ENCODE peak calls at places on chromosomes 13 and 19, in eight cellular contexts. H is gastroesophageal sphincter; B is right lobe of liver; N is stimulated activated effector memory CD8-positive, alpha-beta T cell treated with anti-CD3 and anti-CD28 coated beads, Interleukin-12 subunit alpha, Interleukin-12 subunit beta, amount 100 ng/mL, for 72 hours; M is body of pancreas; V is activated naive CD8-positive, alpha-beta T cell treated with anti-CD3 and anti-CD28 coated beads, Interleukin-2, amount 10 ng/mL, durations not matched to agents 7 days and 5 days; T is CD4-positive, CD25-positive, alpha-beta regulatory T cell; Y is Right ventricle myocardium superior. Z is an unnamed sample.

GRCh38 chr13:33931397-33931987 is 113.5 kb downstream of the RFC3 start:
- ATAC-seq in H (no peak), B (peak), N (no peak), M (peak), V (no peak), T (no peak), Y (peak), Z (no peak)

GRCh38 chr13:40672310-40673060 is 6.0 kb upstream of the FOXO1 start:
- ATAC-seq in H (no peak), B (peak), N (peak), M (peak), V (no peak), T (peak), Y (no peak), Z (peak)

GRCh38 chr13:44752184-44752583 is 176.1 kb upstream of the TSC22D1 start:
- ATAC-seq in H (no peak), B (peak), N (no peak), M (no peak), V (no peak), T (no peak), Y (no peak), Z (no peak)

GRCh38 chr19:7850975-7851622 is 21.1 kb downstream of the EVI5L start:
- ATAC-seq in H (no peak), B (no peak), N (no peak), M (no peak), V (no peak), T (no peak), Y (no peak), Z (no peak)

GRCh38 chr13:114166381-114167131 is 12.5 kb upstream of the CFAP97D2 start:
- ATAC-seq in H (peak), B (peak), N (no peak), M (no peak), V (no peak), T (no peak), Y (peak), Z (no peak)

GRCh38 chr19:16581145-16581970 is 9.1 kb upstream of the SLC35E1 start:
- ATAC-seq in H (no peak), B (no peak), N (no peak), M (peak), V (no peak), T (no peak), Y (peak), Z (no peak)

GRCh38 chr13:49403966-49404365 is 39.9 kb downstream of the CAB39L start:
- ATAC-seq in H (no peak), B (no peak), N (no peak), M (no peak), V (no peak), T (no peak), Y (no peak), Z (no peak)

GRCh38 chr13:35953537-35954206 is 177.5 kb downstream of the DCLK1 start:
- ATAC-seq in H (peak), B (peak), N (no peak), M (peak), V (no peak), T (no peak), Y (peak), Z (no peak)

GRCh38 chr13:21232196-21232595 is 55.7 kb downstream of the MRPL57 start:
- ATAC-seq in H (peak), B (no peak), N (no peak), M (no peak), V (peak), T (no peak), Y (peak), Z (peak)

GRCh38 chr19:28980236-28980868 is 232.6 kb downstream of the UQCRFS1 start:
- ATAC-seq in H (no peak), B (no peak), N (no peak), M (no peak), V (no peak), T (no peak), Y (peak), Z (no peak)

GRCh38 chr19:49876422-49877019 is 634 bp downstream of the AKT1S1 start:
- ATAC-seq in H (peak), B (peak), N (peak), M (peak), V (peak), T (peak), Y (peak), Z (peak)